ENCODE peak calls at places on chromosomes 4 and X, in seven cellular contexts. R is SHP77; O is T-helper 2 cell; B is ovary; N is activated CD4-positive, alpha-beta T cell treated with anti-CD3 and anti-CD28 coated beads, Interleukin-2, amount 50 U/mL, for 48 hours; G is lung; I is hippocampal formation. M is an unnamed sample.

GRCh38 chrX:53184836-53185235 is 40.2 kb downstream of the KDM5C start:
- DNase-seq in R (no peak), O (no peak), B (no peak), N (no peak), G (no peak), I (no peak), M (no peak)

GRCh38 chr4:52100062-52100461 is 49.0 kb downstream of the SPATA18 start:
- DNase-seq in R (no peak), O (no peak), B (no peak), N (no peak), G (no peak), I (no peak), M (no peak)

GRCh38 chr4:24274401-24275035 is 309.8 kb downstream of the DHX15 start:
- DNase-seq in R (no peak), O (no peak), B (no peak), N (no peak), G (no peak), I (no peak), M (no peak)

GRCh38 chr4:144174401-144175067 is 34.0 kb upstream of the GYPA start:
- DNase-seq in R (peak; percentile 14), O (peak; percentile 73), B (no peak), N (no peak), G (no peak), I (no peak), M (no peak)

GRCh38 chrX:113980953-113981352 is 602.9 kb upstream of the HTR2C start:
- DNase-seq in R (no peak), O (no peak), B (no peak), N (no peak), G (no peak), I (no peak), M (no peak)

GRCh38 chr4:87543835-87544461 is 14.8 kb upstream of the SPARCL1 start:
- DNase-seq in R (peak; percentile 42), O (peak; percentile 25), B (no peak), N (no peak), G (no peak), I (no peak), M (no peak)

GRCh38 chr4:150136036-150136435 is 57.8 kb downstream of the DCLK2 start:
- DNase-seq in R (no peak), O (no peak), B (no peak), N (no peak), G (no peak), I (no peak), M (no peak)

GRCh38 chr4:101290651-101291050 is 56.7 kb downstream of the PPP3CA start:
- DNase-seq in R (no peak), O (no peak), B (no peak), N (no peak), G (no peak), I (no peak), M (no peak)

GRCh38 chr4:4461850-4462249 is 74.9 kb downstream of the NSG1 start:
- DNase-seq in R (no peak), O (peak; percentile 67), B (no peak), N (peak; percentile 56), G (no peak), I (no peak), M (no peak)

GRCh38 chr4:174217273-174218126 is 66.0 kb downstream of the FBXO8 start:
- DNase-seq in R (no peak), O (peak; percentile 40), B (peak; percentile 25), N (no peak), G (no peak), I (no peak), M (peak; percentile 42)

GRCh38 chr4:26023191-26023972 is 109.4 kb downstream of the SMIM20 start:
- DNase-seq in R (no peak), O (no peak), B (no peak), N (no peak), G (no peak), I (no peak), M (no peak)

GRCh38 chrX:117568238-117568637 is 548.4 kb downstream of the KLHL13 start:
- DNase-seq in R (no peak), O (no peak), B (no peak), N (no peak), G (no peak), I (no peak), M (no peak)

GRCh38 chr4:132266374-132266773 is 882.7 kb upstream of the PCDH10 start:
- DNase-seq in R (no peak), O (no peak), B (no peak), N (no peak), G (no peak), I (no peak), M (no peak)

GRCh38 chr4:73451404-73451803 is 15.4 kb downstream of the AFP start:
- DNase-seq in R (no peak), O (no peak), B (no peak), N (no peak), G (no peak), I (no peak), M (no peak)

GRCh38 chrX:72309297-72310071 is 3.8 kb upstream of the CITED1 start:
- DNase-seq in R (no peak), O (no peak), B (no peak), N (no peak), G (no peak), I (no peak), M (no peak)

M was measured in left ventricle myocardium inferior.